ENCODE peak calls at places on chromosomes 5 and 9, in six cellular contexts. One of them, this sample, is unnamed. For H3K36me3, the result is how much of the 10 kb centered on the place peaks cover.

GRCh38 chr5:428219-428618 is 14.8 kb upstream of the EXOC3 start:
- DNase-seq in A673: no peak
- DNase-seq in body of pancreas: no peak
- DNase-seq in heart left ventricle: no peak
- DNase-seq in adrenal gland: no peak
- DNase-seq in kidney epithelial cell: no peak
- DNase-seq in this sample: peak

GRCh38 chr9:22141906-22142305 is 132.8 kb upstream of the CDKN2B start:
- DNase-seq in A673: no peak
- DNase-seq in body of pancreas: peak
- DNase-seq in heart left ventricle: peak
- DNase-seq in adrenal gland: peak
- DNase-seq in kidney epithelial cell: no peak
- DNase-seq in this sample: no peak

GRCh38 chr9:94922098-94922607 is 195.7 kb downstream of the AOPEP start:
- DNase-seq in A673: peak
- DNase-seq in body of pancreas: peak
- DNase-seq in heart left ventricle: peak
- DNase-seq in adrenal gland: peak
- DNase-seq in kidney epithelial cell: peak
- DNase-seq in this sample: no peak

GRCh38 chr5:4087110-4087509 is 491.5 kb downstream of the IRX1 start:
- DNase-seq in A673: no peak
- DNase-seq in body of pancreas: no peak
- DNase-seq in heart left ventricle: no peak
- DNase-seq in adrenal gland: no peak
- DNase-seq in kidney epithelial cell: no peak
- DNase-seq in this sample: no peak

GRCh38 chr9:105088499-105088898 is 156.0 kb upstream of the SLC44A1 start:
- DNase-seq in A673: no peak
- DNase-seq in body of pancreas: no peak
- DNase-seq in heart left ventricle: no peak
- DNase-seq in adrenal gland: no peak
- DNase-seq in kidney epithelial cell: no peak
- DNase-seq in this sample: no peak

GRCh38 chr5:56190500-56190899 is 42.6 kb downstream of the ANKRD55 start:
- DNase-seq in A673: peak
- DNase-seq in body of pancreas: peak
- DNase-seq in heart left ventricle: peak
- DNase-seq in adrenal gland: peak
- DNase-seq in kidney epithelial cell: no peak
- DNase-seq in this sample: no peak

GRCh38 chr5:54390015-54390414 is 65.5 kb upstream of the HSPB3 start:
- DNase-seq in A673: peak
- DNase-seq in body of pancreas: peak
- DNase-seq in heart left ventricle: no peak
- DNase-seq in adrenal gland: peak
- DNase-seq in kidney epithelial cell: peak
- DNase-seq in this sample: peak

GRCh38 chr9:31067418-31067817 is 1317.0 kb upstream of the ACO1 start:
- DNase-seq in A673: no peak
- DNase-seq in body of pancreas: no peak
- DNase-seq in heart left ventricle: no peak
- DNase-seq in adrenal gland: no peak
- DNase-seq in kidney epithelial cell: no peak
- DNase-seq in this sample: no peak

GRCh38 chr5:105639068-105639467 is 2031.7 kb downstream of the EFNA5 start:
- DNase-seq in A673: no peak
- DNase-seq in body of pancreas: no peak
- DNase-seq in heart left ventricle: peak
- DNase-seq in adrenal gland: no peak
- DNase-seq in kidney epithelial cell: no peak
- DNase-seq in this sample: no peak

GRCh38 chr5:322942-323879 is 1.7 kb downstream of the AHRR start:
- DNase-seq in A673: no peak
- DNase-seq in body of pancreas: no peak
- DNase-seq in heart left ventricle: no peak
- DNase-seq in adrenal gland: no peak
- DNase-seq in kidney epithelial cell: no peak
- DNase-seq in this sample: peak

GRCh38 chr5:100905259-100905914 is 2.3 kb upstream of the ST8SIA4 start:
- DNase-seq in A673: no peak
- DNase-seq in body of pancreas: no peak
- DNase-seq in heart left ventricle: no peak
- DNase-seq in adrenal gland: no peak
- DNase-seq in kidney epithelial cell: no peak
- DNase-seq in this sample: no peak

GRCh38 chr5:56951131-56951945 is 585 bp downstream of the MIER3 start:
- DNase-seq in A673: peak
- DNase-seq in body of pancreas: peak
- DNase-seq in heart left ventricle: peak
- DNase-seq in adrenal gland: peak
- DNase-seq in kidney epithelial cell: no peak
- DNase-seq in this sample: peak

DNA sequence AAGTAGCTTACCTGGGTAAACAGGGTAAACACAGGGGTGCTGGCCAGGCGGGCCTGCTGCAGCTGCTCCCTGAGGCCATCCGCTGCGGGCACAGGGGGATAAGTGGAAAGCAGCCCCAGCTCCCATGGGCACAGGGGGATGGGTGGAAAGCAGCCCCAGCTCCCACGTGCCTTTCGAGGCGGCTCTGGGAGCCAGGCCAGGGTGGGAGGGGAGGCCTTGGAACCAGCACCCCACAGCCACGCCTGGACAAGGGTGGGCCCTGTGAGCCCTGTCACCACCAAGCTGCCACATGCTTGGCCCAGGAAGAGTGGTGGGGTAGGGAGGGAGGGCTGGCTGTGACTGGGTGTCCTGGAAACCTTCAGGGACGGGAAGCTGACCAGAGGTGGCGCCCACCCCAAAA is 7.8 kb upstream of the CARD9 start:
- DNase-seq in A673: no peak
- DNase-seq in body of pancreas: no peak
- DNase-seq in heart left ventricle: peak
- DNase-seq in adrenal gland: no peak
- DNase-seq in kidney epithelial cell: no peak
- DNase-seq in this sample: no peak
- H3K36me3 ChIP-seq in A673: half or more
- H3K36me3 ChIP-seq in body of pancreas: under half
- H3K36me3 ChIP-seq in heart left ventricle: half or more
- H3K36me3 ChIP-seq in adrenal gland: under half
- H3K36me3 ChIP-seq in kidney epithelial cell: under half
- H3K36me3 ChIP-seq in this sample: under half

DNA sequence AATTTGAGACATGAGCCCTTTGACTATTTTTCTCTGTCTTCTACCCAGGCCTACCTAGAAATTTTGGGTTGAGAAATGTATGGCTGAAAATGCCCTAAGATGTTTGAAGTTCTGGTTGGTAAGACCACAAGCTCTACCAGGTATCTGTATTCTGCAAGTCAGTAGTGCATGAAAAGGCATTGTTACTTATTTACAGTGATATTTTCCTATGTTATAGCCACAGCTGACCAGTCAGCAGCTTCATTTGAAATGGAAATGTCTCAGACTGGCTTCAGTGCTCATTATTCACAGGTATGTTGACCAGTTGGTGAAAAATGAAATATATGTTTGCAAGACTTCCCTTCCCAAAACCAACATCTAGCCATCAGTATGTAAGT is 91.9 kb upstream of the ITGA2 start:
- DNase-seq in A673: no peak
- DNase-seq in body of pancreas: no peak
- DNase-seq in heart left ventricle: no peak
- DNase-seq in adrenal gland: no peak
- DNase-seq in kidney epithelial cell: no peak
- DNase-seq in this sample: no peak
- H3K4me3 ChIP-seq in A673: no peak
- H3K4me3 ChIP-seq in body of pancreas: no peak
- H3K4me3 ChIP-seq in heart left ventricle: no peak
- H3K4me3 ChIP-seq in adrenal gland: no peak
- H3K4me3 ChIP-seq in kidney epithelial cell: no peak
- H3K4me3 ChIP-seq in this sample: no peak

GRCh38 chr9:20462410-20462809 is 159.9 kb downstream of the MLLT3 start:
- DNase-seq in A673: no peak
- DNase-seq in body of pancreas: no peak
- DNase-seq in heart left ventricle: no peak
- DNase-seq in adrenal gland: no peak
- DNase-seq in kidney epithelial cell: no peak
- DNase-seq in this sample: no peak
- TF ChIP-seq CTCF in A673: peak
- TF ChIP-seq CTCF in body of pancreas: no peak
- TF ChIP-seq CTCF in heart left ventricle: no peak
- TF ChIP-seq CTCF in adrenal gland: no peak
- TF ChIP-seq CTCF in kidney epithelial cell: peak
- TF ChIP-seq CTCF in this sample: no peak

DNA sequence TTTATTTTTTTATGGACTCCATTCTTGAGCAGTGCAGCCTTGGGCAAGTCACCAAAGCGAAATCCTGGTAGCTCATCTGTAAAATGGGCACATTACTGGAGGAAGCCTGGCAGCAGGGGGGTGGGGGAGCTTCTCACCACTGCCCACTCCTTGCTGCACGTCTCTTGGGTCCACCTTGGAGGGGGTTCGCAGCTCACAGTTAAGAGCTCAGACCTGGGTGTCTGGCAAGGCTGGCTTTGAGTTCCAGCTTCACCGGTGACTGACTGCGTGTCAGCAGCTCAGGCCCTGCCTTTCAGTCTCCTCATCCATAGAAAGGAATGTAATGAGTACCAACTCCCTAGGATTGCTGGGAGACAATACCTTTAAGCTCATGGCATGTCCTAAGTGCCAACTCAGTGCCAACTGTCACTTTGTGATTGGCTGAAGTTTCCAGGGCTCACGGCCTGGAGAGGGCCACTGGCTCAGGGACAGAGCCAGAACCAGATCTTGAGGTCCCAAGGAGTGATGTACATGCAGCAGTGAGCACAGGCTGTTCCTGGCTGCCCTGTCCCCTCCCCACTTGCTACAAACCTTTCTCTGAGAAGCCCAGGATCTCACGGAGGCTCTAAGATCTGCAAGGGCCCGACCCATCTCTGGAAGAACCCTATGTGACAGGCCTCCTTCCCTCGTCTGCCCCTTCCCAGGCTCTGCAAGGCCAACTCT is 72.9 kb downstream of the C9orf50 start:
- DNase-seq in A673: no peak
- DNase-seq in body of pancreas: no peak
- DNase-seq in heart left ventricle: no peak
- DNase-seq in adrenal gland: no peak
- DNase-seq in kidney epithelial cell: no peak
- DNase-seq in this sample: no peak
- H3K36me3 ChIP-seq in A673: under half
- H3K36me3 ChIP-seq in body of pancreas: under half
- H3K36me3 ChIP-seq in heart left ventricle: under half
- H3K36me3 ChIP-seq in adrenal gland: under half
- H3K36me3 ChIP-seq in kidney epithelial cell: under half
- H3K36me3 ChIP-seq in this sample: under half

GRCh38 chr9:131736440-131736839 is 3.4 kb downstream of the RAPGEF1 start:
- DNase-seq in A673: no peak
- DNase-seq in body of pancreas: peak
- DNase-seq in heart left ventricle: peak
- DNase-seq in adrenal gland: no peak
- DNase-seq in kidney epithelial cell: no peak
- DNase-seq in this sample: no peak
- H3K4me3 ChIP-seq in A673: no peak
- H3K4me3 ChIP-seq in body of pancreas: no peak
- H3K4me3 ChIP-seq in heart left ventricle: no peak
- H3K4me3 ChIP-seq in adrenal gland: no peak
- H3K4me3 ChIP-seq in kidney epithelial cell: no peak
- H3K4me3 ChIP-seq in this sample: no peak

DNA sequence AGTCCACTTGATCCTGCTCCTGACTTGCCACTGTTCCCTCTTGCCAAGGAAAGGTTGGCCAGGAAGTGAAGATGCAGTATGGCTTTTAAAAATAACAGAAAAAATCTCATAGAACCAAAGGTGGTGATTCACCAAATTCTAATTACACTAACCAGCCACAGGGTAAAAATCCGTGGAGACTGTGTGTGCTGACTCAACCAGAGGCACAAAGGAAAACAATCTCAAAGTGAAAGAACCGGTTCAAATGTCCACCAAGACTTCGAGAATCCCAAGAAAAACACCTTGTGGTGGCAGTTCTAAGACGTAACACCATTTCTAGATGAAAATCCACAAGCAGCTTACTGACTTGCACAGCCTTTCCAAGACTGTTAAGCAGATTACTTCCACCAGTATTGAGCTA is 279.1 kb downstream of the TLE1 start:
- DNase-seq in A673: no peak
- DNase-seq in body of pancreas: no peak
- DNase-seq in heart left ventricle: no peak
- DNase-seq in adrenal gland: no peak
- DNase-seq in kidney epithelial cell: peak
- DNase-seq in this sample: no peak
- TF ChIP-seq CTCF in A673: no peak
- TF ChIP-seq CTCF in body of pancreas: no peak
- TF ChIP-seq CTCF in heart left ventricle: no peak
- TF ChIP-seq CTCF in adrenal gland: no peak
- TF ChIP-seq CTCF in kidney epithelial cell: no peak
- TF ChIP-seq CTCF in this sample: no peak